ENCODE peak calls at places on chromosomes 12 and 14, in ten cellular contexts. O, Y, D, T, Z, Q, M, B, R and U are unnamed samples.

GRCh38 chr14:53921027-53921426 is 35.6 kb downstream of the BMP4 start:
- DNase-seq in O (no peak), Y (no peak), D (no peak), T (no peak), Z (no peak), Q (no peak), M (no peak), B (no peak), R (no peak), U (no peak)

GRCh38 chr12:132641811-132642650 is 23.5 kb downstream of the P2RX2 start:
- DNase-seq in O (no peak), Y (no peak), D (no peak), T (no peak), Z (no peak), Q (no peak), M (no peak), B (no peak), R (no peak), U (no peak)

GRCh38 chr14:92459479-92460421 is 53.8 kb upstream of the RIN3 start:
- DNase-seq in O (no peak), Y (no peak), D (no peak), T (no peak), Z (no peak), Q (no peak), M (no peak), B (no peak), R (peak; percentile 61), U (no peak)

GRCh38 chr12:10366875-10367274 is 23.0 kb downstream of the KLRK1 start:
- DNase-seq in O (no peak), Y (no peak), D (no peak), T (no peak), Z (peak; percentile 70), Q (no peak), M (no peak), B (no peak), R (peak; percentile 55), U (no peak)

GRCh38 chr12:54759751-54760150 is 94.6 kb upstream of the MUCL1 start:
- DNase-seq in O (no peak), Y (no peak), D (no peak), T (no peak), Z (peak; percentile 54), Q (no peak), M (no peak), B (no peak), R (peak; percentile 26), U (peak; percentile 18)

GRCh38 chr14:23362200-23362599 is 2.8 kb downstream of the EFS start:
- DNase-seq in O (no peak), Y (peak; percentile 16), D (no peak), T (no peak), Z (peak; percentile 14), Q (no peak), M (no peak), B (no peak), R (no peak), U (no peak)

GRCh38 chr14:69484444-69485113 is at the start of gene PLEKHD1:
- DNase-seq in O (no peak), Y (no peak), D (no peak), T (no peak), Z (no peak), Q (no peak), M (no peak), B (no peak), R (no peak), U (no peak)

GRCh38 chr14:99231850-99232401 is 40.1 kb downstream of the BCL11B start:
- DNase-seq in O (no peak), Y (no peak), D (no peak), T (no peak), Z (no peak), Q (no peak), M (peak; percentile 60), B (no peak), R (no peak), U (no peak)

GRCh38 chr12:39392154-39392925 is 50.6 kb downstream of the KIF21A start:
- DNase-seq in O (no peak), Y (no peak), D (no peak), T (no peak), Z (no peak), Q (no peak), M (no peak), B (no peak), R (no peak), U (no peak)

GRCh38 chr14:95489163-95489887 is 27.1 kb downstream of the SYNE3 start:
- DNase-seq in O (no peak), Y (no peak), D (no peak), T (no peak), Z (no peak), Q (no peak), M (no peak), B (no peak), R (no peak), U (no peak)

GRCh38 chr12:52949413-52950331 is 754 bp downstream of the KRT18 start:
- DNase-seq in O (no peak), Y (peak; percentile 77), D (no peak), T (no peak), Z (peak; percentile 99), Q (peak; percentile 89), M (no peak), B (no peak), R (peak; percentile 94), U (peak; percentile 86)

GRCh38 chr12:113844495-113845175 is 121.5 kb downstream of the RBM19 start:
- DNase-seq in O (no peak), Y (no peak), D (no peak), T (no peak), Z (no peak), Q (no peak), M (no peak), B (no peak), R (no peak), U (no peak)